ENCODE peak calls at places on chromosomes 6 and 20, in seven cellular contexts. P is neuronal stem cell, Y is mesendoderm, T is IMR-90, K is mesenchymal stem cell, O is H1, D is trophoblast cell. G is an unnamed sample.

GRCh38 chr6:100549406-100550167 is 84.9 kb upstream of the SIM1 start:
- DNase-seq in Y (peak), D (peak), K (peak), T (peak), O (no peak), P (no peak), G (no peak)

GRCh38 chr6:53854843-53855567 is 60.2 kb downstream of the LRRC1 start:
- DNase-seq in P (no peak), T (no peak), K (no peak), O (no peak), D (no peak), Y (no peak), G (no peak)

GRCh38 chr6:162849269-162849668 is 121.5 kb downstream of the PACRG start:
- DNase-seq in O (no peak), Y (peak), T (no peak), D (no peak), K (no peak), P (no peak), G (no peak)

GRCh38 chr6:25660512-25660911 is 8.5 kb downstream of the SCGN start:
- DNase-seq in P (no peak), Y (peak), T (peak), K (peak), O (no peak), D (peak), G (no peak)

GRCh38 chr6:82875573-82876185 is 190.0 kb downstream of the UBE3D start:
- DNase-seq in D (no peak), P (no peak), K (peak), Y (peak), T (peak), O (no peak), G (no peak)

GRCh38 chr6:3608159-3608558 is 143.4 kb downstream of the PXDC1 start:
- DNase-seq in Y (no peak), P (no peak), K (no peak), D (no peak), T (no peak), O (no peak), G (no peak)

GRCh38 chr6:158666637-158667359 is 16.9 kb downstream of the SYTL3 start:
- DNase-seq in T (peak), D (peak), Y (no peak), K (peak), P (no peak), O (no peak), G (no peak)

GRCh38 chr6:105363100-105363754 is 39.7 kb downstream of the PREP start:
- DNase-seq in O (no peak), T (peak), D (no peak), Y (no peak), P (no peak), K (peak), G (no peak)

GRCh38 chr6:70954750-70955149 is 2.1 kb downstream of the B3GAT2 start:
- DNase-seq in K (no peak), P (no peak), Y (peak), T (no peak), D (no peak), O (no peak), G (peak)

GRCh38 chr6:121510568-121511177 is 75.2 kb downstream of the GJA1 start:
- DNase-seq in Y (no peak), T (peak), K (no peak), D (no peak), O (no peak), P (no peak), G (no peak)

GRCh38 chr6:36676142-36677058 is 2.1 kb upstream of the CDKN1A start:
- DNase-seq in D (no peak), O (no peak), T (peak), Y (peak), P (peak), K (peak), G (peak)

GRCh38 chr6:150157076-150157475 is 14.2 kb downstream of the PPP1R14C start:
- DNase-seq in P (no peak), Y (no peak), D (no peak), T (no peak), O (no peak), K (no peak), G (no peak)

GRCh38 chr6:13666194-13667105 is 45.2 kb downstream of the RANBP9 start:
- DNase-seq in O (no peak), Y (no peak), T (no peak), D (peak), P (no peak), K (no peak), G (no peak)

GRCh38 chr6:62891065-62891647 is 320.1 kb upstream of the FKBP1C start:
- DNase-seq in K (peak), D (peak), P (peak), Y (peak), O (no peak), T (no peak), G (no peak)

GRCh38 chr6:20092071-20092566 is 120.2 kb downstream of the MBOAT1 start:
- DNase-seq in O (no peak), K (peak), D (peak), P (peak), Y (peak), T (peak), G (no peak)

GRCh38 chr6:126947070-126947469 is 171.4 kb upstream of the RSPO3 start:
- DNase-seq in P (no peak), D (no peak), Y (no peak), T (peak), O (no peak), K (no peak), G (no peak)

GRCh38 chr20:54208492-54209044 is 681 bp downstream of the PFDN4 start:
- DNase-seq in Y (peak), K (peak), O (no peak), T (peak), D (peak), P (no peak), G (no peak)

GRCh38 chr6:47715782-47716181 is 17.4 kb downstream of the ADGRF4 start:
- DNase-seq in O (no peak), T (no peak), K (no peak), P (no peak), D (no peak), Y (no peak), G (no peak)
- H4K8ac ChIP-seq in O (no peak), T (no peak), K (no peak), P (no peak), D (no peak), Y (no peak), G (no peak)

GRCh38 chr6:113591896-113592827 is 265.0 kb upstream of the MARCKS start:
- DNase-seq in K (peak), D (no peak), P (no peak), O (no peak), Y (peak), T (peak), G (no peak)
- H4K8ac ChIP-seq in K (no peak), D (no peak), P (no peak), O (no peak), Y (no peak), T (no peak), G (no peak)

GRCh38 chr6:155194399-155194798 is 69.4 kb upstream of the CLDN20 start:
- DNase-seq in K (no peak), P (no peak), O (no peak), Y (no peak), T (no peak), D (no peak), G (no peak)

GRCh38 chr6:155195903-155196302 is 67.9 kb upstream of the CLDN20 start:
- DNase-seq in D (no peak), Y (peak), T (no peak), K (no peak), P (no peak), O (no peak), G (peak)

GRCh38 chr6:155200012-155200411 is 63.8 kb upstream of the CLDN20 start:
- DNase-seq in O (no peak), D (peak), P (no peak), K (no peak), T (peak), Y (no peak), G (no peak)

GRCh38 chr6:155196891-155197290 is 66.9 kb upstream of the CLDN20 start:
- DNase-seq in P (no peak), Y (no peak), D (no peak), K (no peak), T (no peak), O (no peak), G (no peak)

GRCh38 chr6:155197947-155198346 is 65.9 kb upstream of the CLDN20 start:
- DNase-seq in T (no peak), D (no peak), K (no peak), Y (no peak), O (no peak), P (no peak), G (no peak)
- H4K8ac ChIP-seq in T (no peak), D (no peak), K (no peak), Y (no peak), O (no peak), P (no peak), G (no peak)

DNA sequence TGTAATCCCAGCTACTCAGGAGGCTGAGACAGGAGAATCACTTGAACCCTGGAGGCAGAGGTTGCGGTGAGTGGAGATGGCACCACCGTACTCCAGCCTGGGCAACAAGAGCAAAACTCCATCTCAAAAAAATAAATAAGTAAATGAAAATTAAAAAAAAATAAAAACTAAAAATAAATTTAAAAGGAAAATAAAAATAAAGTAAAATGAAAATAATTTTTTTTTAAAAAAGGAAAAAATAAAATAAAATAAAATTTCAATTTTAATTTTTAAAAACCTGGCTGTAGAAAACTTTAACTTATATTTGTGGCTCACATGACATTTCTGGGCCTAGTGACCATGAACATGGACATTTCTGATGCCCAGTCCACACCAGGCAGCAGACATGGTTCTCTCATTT is 16.1 kb downstream of the HCK start:
- DNase-seq in P (no peak), O (no peak), D (no peak), Y (no peak), T (no peak), K (no peak), G (no peak)
- H4K8ac ChIP-seq in P (no peak), O (no peak), D (no peak), Y (no peak), T (no peak), K (no peak), G (no peak)

DNA sequence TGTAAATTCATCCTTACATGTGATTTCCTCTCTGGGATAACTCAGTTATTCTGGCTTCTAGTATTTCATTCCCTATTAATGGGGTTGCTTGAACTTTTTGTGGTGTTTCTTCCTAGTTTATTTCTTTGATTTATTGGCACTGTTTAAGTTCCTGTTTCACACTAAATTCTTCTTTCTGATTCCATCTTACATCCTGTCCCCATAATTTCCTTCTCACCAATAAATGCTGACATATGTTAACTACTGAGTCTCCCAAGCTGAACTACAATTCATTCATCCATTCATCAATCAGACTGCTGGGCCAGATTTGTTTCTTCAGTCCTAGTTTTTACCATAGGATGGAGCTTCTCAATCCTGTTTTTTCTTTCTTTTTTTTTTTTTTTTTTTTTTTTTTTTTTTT is 450.9 kb downstream of the QKI start:
- DNase-seq in D (no peak), O (no peak), Y (no peak), K (no peak), T (no peak), P (no peak), G (no peak)
- H4K8ac ChIP-seq in D (no peak), O (no peak), Y (no peak), K (no peak), T (no peak), P (no peak), G (no peak)

GRCh38 chr6:147906361-147906760 is 397.9 kb downstream of the SAMD5 start:
- DNase-seq in T (no peak), O (no peak), Y (peak), K (peak), P (no peak), D (peak), G (no peak)
- H4K8ac ChIP-seq in T (no peak), O (no peak), Y (no peak), K (no peak), P (no peak), D (no peak), G (no peak)

DNA sequence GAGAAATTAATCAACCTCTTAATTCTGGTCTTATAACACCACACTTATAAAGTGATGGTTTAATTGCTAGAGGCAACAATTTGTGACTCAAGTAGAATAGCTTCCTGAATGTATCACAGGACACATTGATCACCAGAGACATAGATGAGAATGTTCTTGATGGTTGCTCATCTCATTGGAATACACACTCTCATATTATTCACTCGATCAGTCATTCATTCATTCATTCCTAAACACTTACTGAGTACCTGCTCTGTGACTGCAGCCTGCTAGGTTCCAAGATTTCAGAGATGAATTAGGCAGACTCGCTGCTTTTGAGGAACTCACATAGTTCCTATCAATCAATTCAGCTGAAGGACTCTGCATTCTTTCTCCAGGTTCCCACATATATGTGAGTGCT is 365.1 kb upstream of the SOX4 start:
- DNase-seq in Y (no peak), K (no peak), T (peak), P (no peak), D (peak), O (no peak), G (no peak)
- H4K8ac ChIP-seq in Y (no peak), K (no peak), T (no peak), P (no peak), D (no peak), O (no peak), G (no peak)

DNA sequence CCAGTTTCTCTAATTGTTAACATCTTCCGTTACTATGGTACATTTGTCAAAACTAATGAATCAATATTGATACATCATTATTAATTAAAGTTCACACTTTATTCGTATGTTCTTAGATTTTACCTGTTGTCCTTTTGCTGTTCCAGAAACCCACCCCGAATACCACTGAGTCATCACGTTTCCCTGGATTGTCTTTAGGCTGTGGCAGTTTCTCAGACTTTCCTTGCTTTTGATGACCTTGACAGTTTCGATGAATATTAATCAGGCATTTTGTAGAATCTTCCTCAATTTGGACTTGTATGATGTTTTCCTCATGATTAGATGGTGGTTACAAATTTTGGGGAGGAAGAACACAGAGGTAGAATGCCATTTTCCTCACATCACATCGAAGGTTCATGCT is 39.1 kb upstream of the AIG1 start:
- DNase-seq in D (no peak), O (no peak), P (no peak), K (no peak), T (no peak), Y (no peak), G (no peak)
- H4K8ac ChIP-seq in D (no peak), O (no peak), P (no peak), K (no peak), T (no peak), Y (no peak), G (no peak)

G was measured in H9.